ENCODE peak calls at places on chromosome 16, in four cellular contexts. Z, K, Y and A are unnamed samples.

GRCh38 chr16:64475627-64476351 is 646.1 kb downstream of the CDH11 start:
- DNase-seq in Z (no peak), K (no peak), Y (no peak), A (no peak)

GRCh38 chr16:72763927-72764628 is 283.9 kb downstream of the ZFHX3 start:
- DNase-seq in Y (no peak), K (no peak), Z (no peak), A (no peak)

GRCh38 chr16:27950488-27950887 is 113.0 kb downstream of the GSG1L start:
- DNase-seq in Z (no peak), Y (no peak), K (no peak), A (no peak)

GRCh38 chr16:2779978-2780898 is 3.2 kb upstream of the ELOB start:
- DNase-seq in Y (no peak), Z (no peak), K (no peak), A (no peak)

GRCh38 chr16:27644165-27644564 is 94.2 kb downstream of the KATNIP start:
- DNase-seq in K (no peak), Z (no peak), Y (no peak), A (no peak)

GRCh38 chr16:3283525-3284447 is 495 bp downstream of the ZNF263 start:
- DNase-seq in K (no peak), Z (peak), Y (no peak), A (peak)

GRCh38 chr16:50473375-50473945 is 74.7 kb upstream of the NKD1 start:
- DNase-seq in Z (peak), K (peak), Y (no peak), A (peak)

GRCh38 chr16:8647721-8648318 is 26.3 kb downstream of the METTL22 start:
- DNase-seq in K (no peak), Z (no peak), Y (no peak), A (no peak)

GRCh38 chr16:68408428-68408827 is 39.9 kb downstream of the SMPD3 start:
- DNase-seq in Z (no peak), K (no peak), Y (no peak), A (no peak)

GRCh38 chr16:12059216-12059769 is 82.8 kb downstream of the SNX29 start:
- DNase-seq in Y (no peak), K (no peak), Z (no peak), A (no peak)

GRCh38 chr16:12063004-12063395 is 86.5 kb downstream of the SNX29 start:
- DNase-seq in K (no peak), Y (no peak), Z (no peak), A (no peak)

GRCh38 chr16:12062343-12063003 is 85.9 kb downstream of the SNX29 start:
- DNase-seq in Y (peak), K (peak), Z (peak), A (peak)

GRCh38 chr16:12061336-12062055 is 85.0 kb downstream of the SNX29 start:
- DNase-seq in Z (peak), K (peak), Y (no peak), A (no peak)

GRCh38 chr16:12060751-12061150 is 84.2 kb downstream of the SNX29 start:
- DNase-seq in Y (no peak), Z (no peak), K (no peak), A (no peak)
- H3K27ac ChIP-seq in Y (no peak), Z (no peak), K (peak), A (no peak)

GRCh38 chr16:81652798-81653505 is 126.1 kb upstream of the PLCG2 start:
- DNase-seq in Y (no peak), K (no peak), Z (no peak), A (no peak)

GRCh38 chr16:81651758-81652718 is 127.1 kb upstream of the PLCG2 start:
- DNase-seq in Z (no peak), Y (no peak), K (no peak), A (no peak)

GRCh38 chr16:81649561-81649960 is 129.5 kb upstream of the PLCG2 start:
- DNase-seq in Y (no peak), K (no peak), Z (no peak), A (no peak)

GRCh38 chr16:81650982-81651562 is 128.0 kb upstream of the PLCG2 start:
- DNase-seq in K (no peak), Z (no peak), Y (no peak), A (peak)

GRCh38 chr16:81650281-81650680 is 128.8 kb upstream of the PLCG2 start:
- DNase-seq in Y (no peak), Z (no peak), K (no peak), A (no peak)
- H3K27ac ChIP-seq in Y (no peak), Z (no peak), K (no peak), A (no peak)

GRCh38 chr16:85555549-85556455 is 57.3 kb upstream of the GSE1 start:
- DNase-seq in Y (no peak), Z (peak), K (peak), A (peak)

GRCh38 chr16:85553436-85554113 is 59.5 kb upstream of the GSE1 start:
- DNase-seq in K (peak), Z (peak), Y (no peak), A (peak)

GRCh38 chr16:85554114-85554790 is 58.9 kb upstream of the GSE1 start:
- DNase-seq in Z (peak), Y (no peak), K (peak), A (peak)

GRCh38 chr16:85556456-85557082 is 56.6 kb upstream of the GSE1 start:
- DNase-seq in Z (peak), Y (no peak), K (peak), A (peak)

GRCh38 chr16:85554791-85555548 is 58.2 kb upstream of the GSE1 start:
- DNase-seq in Z (peak), Y (no peak), K (peak), A (peak)
- H3K27ac ChIP-seq in Z (peak), Y (peak), K (peak), A (peak)

GRCh38 chr16:88762258-88762870 is 22.7 kb downstream of the PIEZO1 start:
- DNase-seq in Z (no peak), Y (no peak), K (no peak), A (no peak)
- H3K27ac ChIP-seq in Z (no peak), Y (no peak), K (peak), A (no peak)